ENCODE peak calls at places on chromosomes 1 and 21, in four cellular contexts. U is IMR-90, T is Panc1, L is esophagus squamous epithelium. R is an unnamed sample.

GRCh38 chr1:65330021-65330420 is 20.7 kb downstream of the DNAJC6 start:
- DNase-seq in U (no peak), T (no peak), L (no peak), R (no peak)

GRCh38 chr1:8094481-8095241 is 68.6 kb upstream of the ERRFI1 start:
- DNase-seq in U (peak; percentile 90), T (no peak), L (no peak), R (no peak)

GRCh38 chr1:58779837-58780585 is 3.8 kb downstream of the JUN start:
- DNase-seq in U (peak; percentile 78), T (no peak), L (no peak), R (no peak)

GRCh38 chr1:155971910-155972809 is 6.2 kb downstream of the ARHGEF2 start:
- DNase-seq in U (no peak), T (no peak), L (no peak), R (no peak)

GRCh38 chr1:91608876-91609275 is 108.2 kb downstream of the CDC7 start:
- DNase-seq in U (peak; percentile 96), T (no peak), L (no peak), R (no peak)

GRCh38 chr1:91015358-91015780 is 6.5 kb downstream of the ZNF644 start:
- DNase-seq in U (no peak), T (no peak), L (no peak), R (no peak)

GRCh38 chr1:3632716-3633343 is 8.0 kb downstream of the TPRG1L start:
- DNase-seq in U (no peak), T (no peak), L (no peak), R (no peak)

GRCh38 chr1:214537219-214537618 is 14.2 kb downstream of the PTPN14 start:
- DNase-seq in U (peak; percentile 69), T (no peak), L (no peak), R (no peak)

GRCh38 chr1:159922499-159923202 is 2.7 kb downstream of the TAGLN2 start:
- DNase-seq in U (peak; percentile 41), T (no peak), L (no peak), R (no peak)

GRCh38 chr1:235503333-235504121 is 725 bp downstream of the B3GALNT2 start:
- DNase-seq in U (peak; percentile 41), T (no peak), L (no peak), R (no peak)

GRCh38 chr1:202086579-202087350 is 36.0 kb upstream of the GPR37L1 start:
- DNase-seq in U (no peak), T (no peak), L (no peak), R (no peak)

GRCh38 chr21:38300180-38300579 is 43.4 kb downstream of the KCNJ15 start:
- DNase-seq in U (no peak), T (no peak), L (no peak), R (no peak)

GRCh38 chr1:208137144-208137682 is 107.0 kb downstream of the PLXNA2 start:
- DNase-seq in U (peak; percentile 56), T (no peak), L (no peak), R (no peak)

GRCh38 chr1:208139434-208140086 is 104.6 kb downstream of the PLXNA2 start:
- DNase-seq in U (no peak), T (no peak), L (no peak), R (no peak)

GRCh38 chr1:208134491-208134890 is 109.7 kb downstream of the PLXNA2 start:
- DNase-seq in U (no peak), T (no peak), L (no peak), R (no peak)

GRCh38 chr1:208135354-208135753 is 108.8 kb downstream of the PLXNA2 start:
- DNase-seq in U (peak; percentile 8), T (no peak), L (no peak), R (no peak)

GRCh38 chr1:208136459-208137143 is 107.6 kb downstream of the PLXNA2 start:
- DNase-seq in U (peak; percentile 34), T (no peak), L (no peak), R (no peak)
- H3K4me1 ChIP-seq in U (peaks cover 2% of the 10 kb centered on the region), T (no peaks in the 10 kb centered on the region), L (peaks cover 14% of the 10 kb centered on the region), R (peaks cover 4% of the 10 kb centered on the region)

GRCh38 chr1:92623187-92623778 is 136.6 kb upstream of the GFI1 start:
- DNase-seq in U (peak; percentile 12), T (no peak), L (no peak), R (no peak)
- H3K36me3 ChIP-seq in U (peaks cover 1% of the 10 kb centered on the region), T (no peaks in the 10 kb centered on the region), L (no peaks in the 10 kb centered on the region), R (no peaks in the 10 kb centered on the region)

DNA sequence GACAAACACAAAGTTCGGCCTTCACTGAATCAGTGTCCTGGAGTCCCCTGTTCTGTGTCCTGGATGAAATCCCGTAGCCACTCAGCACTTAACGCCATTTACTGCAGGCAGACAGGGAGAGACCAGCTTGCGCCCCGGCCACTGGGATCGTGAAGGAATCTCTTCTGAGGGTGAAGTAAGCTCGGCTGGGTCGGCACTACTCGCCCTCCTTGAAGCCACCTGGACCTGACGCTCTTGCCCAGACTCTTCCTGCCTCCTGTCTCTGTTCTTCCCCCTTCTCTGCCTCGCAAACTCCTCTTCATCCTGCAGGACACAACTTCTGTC is 99.9 kb upstream of the ZBTB40 start:
- DNase-seq in U (no peak), T (no peak), L (no peak), R (no peak)
- H3K4me3 ChIP-seq in U (no peak overlapping the region), T (no peak overlapping the region), L (no peak overlapping the region), R (no peak overlapping the region)

GRCh38 chr1:208161005-208161404 is 83.2 kb downstream of the PLXNA2 start:
- DNase-seq in U (no peak), T (no peak), L (no peak), R (no peak)

GRCh38 chr1:208158640-208159541 is 85.3 kb downstream of the PLXNA2 start:
- DNase-seq in U (no peak), T (no peak), L (no peak), R (no peak)

GRCh38 chr1:208159542-208160258 is 84.5 kb downstream of the PLXNA2 start:
- DNase-seq in U (peak; percentile 82), T (no peak), L (no peak), R (no peak)

GRCh38 chr1:208161656-208162375 is 82.4 kb downstream of the PLXNA2 start:
- DNase-seq in U (peak; percentile 39), T (no peak), L (no peak), R (no peak)

DNA sequence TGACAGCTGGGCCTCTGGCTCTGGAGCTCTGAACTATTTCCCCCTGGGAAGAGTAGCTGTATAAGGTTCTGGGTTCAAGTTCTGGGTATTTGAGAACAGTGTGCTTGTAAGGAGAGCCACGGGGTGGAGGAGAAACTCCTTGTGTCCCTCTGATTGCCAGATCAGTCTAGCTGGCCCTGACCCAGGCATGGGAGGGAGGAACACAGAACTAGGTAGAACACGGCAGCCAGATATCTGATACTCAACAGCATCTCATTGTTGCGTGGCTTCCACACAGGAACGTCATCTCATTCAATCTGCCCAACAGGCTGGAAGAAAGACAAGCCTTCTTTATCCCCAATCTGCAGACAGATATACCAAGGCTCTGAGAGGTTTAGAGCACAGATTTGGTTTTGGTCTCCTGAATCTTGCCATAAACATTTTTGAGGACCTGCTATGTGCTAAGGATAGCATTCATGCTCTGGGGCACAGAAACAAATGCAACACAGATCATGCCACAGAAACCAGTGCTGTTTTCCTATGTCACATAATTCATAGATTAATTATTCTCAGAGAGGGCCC is 83.8 kb downstream of the PLXNA2 start:
- DNase-seq in U (no peak), T (no peak), L (no peak), R (no peak)
- H3K4me1 ChIP-seq in U (peaks cover 18% of the 10 kb centered on the region), T (no peaks in the 10 kb centered on the region), L (peaks cover 49% of the 10 kb centered on the region), R (peaks cover 8% of the 10 kb centered on the region)

GRCh38 chr21:41438425-41439113 is 12.5 kb downstream of the MX1 start:
- DNase-seq in U (no peak), T (no peak), L (no peak), R (no peak)

GRCh38 chr21:41442496-41443186 is 16.6 kb downstream of the MX1 start:
- DNase-seq in U (peak; percentile 36), T (no peak), L (no peak), R (no peak)

GRCh38 chr21:41443562-41443961 is 17.5 kb downstream of the MX1 start:
- DNase-seq in U (no peak), T (no peak), L (no peak), R (no peak)

GRCh38 chr21:41439245-41439644 is 13.2 kb downstream of the MX1 start:
- DNase-seq in U (peak; percentile 17), T (no peak), L (no peak), R (no peak)

DNA sequence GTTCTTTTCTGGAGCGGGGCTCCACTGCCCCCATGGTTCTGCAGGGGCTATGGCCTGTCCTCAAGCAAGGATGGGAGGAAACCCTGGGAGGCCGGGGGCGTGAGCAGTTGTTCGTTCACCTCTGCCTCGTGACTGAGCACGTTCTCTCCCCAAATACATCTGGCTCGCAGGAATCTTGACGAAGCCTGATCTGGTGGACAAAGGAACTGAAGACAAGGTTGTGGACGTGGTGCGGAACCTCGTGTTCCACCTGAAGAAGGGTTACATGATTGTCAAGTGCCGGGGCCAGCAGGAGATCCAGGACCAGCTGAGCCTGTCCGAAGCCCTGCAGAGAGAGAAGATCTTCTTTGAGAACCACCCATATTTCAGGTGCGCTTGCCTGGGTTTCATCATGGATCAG is 15.5 kb downstream of the MX1 start:
- DNase-seq in U (no peak), T (no peak), L (no peak), R (no peak)
- H3K36me3 ChIP-seq in U (no peaks in the 10 kb centered on the region), T (no peaks in the 10 kb centered on the region), L (peaks cover 11% of the 10 kb centered on the region), R (no peaks in the 10 kb centered on the region)

GRCh38 chr1:121518726-121519041 is 333.9 kb downstream of the SRGAP2C start:
- DNase-seq in U (no peak), T (no peak), L (no peak), R (no peak)
- H3K4me3 ChIP-seq in U (no peak overlapping the region), T (peak overlapping the region; percentile 63), L (no peak overlapping the region), R (peak overlapping the region; percentile 42)

GRCh38 chr1:169648187-169648586 is 18.3 kb upstream of the SELP start:
- DNase-seq in U (no peak), T (no peak), L (no peak), R (no peak)

GRCh38 chr1:169648709-169649108 is 18.8 kb upstream of the SELP start:
- DNase-seq in U (no peak), T (no peak), L (no peak), R (no peak)

GRCh38 chr1:169650551-169650950 is 20.6 kb upstream of the SELP start:
- DNase-seq in U (no peak), T (no peak), L (no peak), R (no peak)

GRCh38 chr1:169653873-169654272 is 23.9 kb upstream of the SELP start:
- DNase-seq in U (no peak), T (no peak), L (no peak), R (no peak)
- H3K4me1 ChIP-seq in U (no peaks in the 10 kb centered on the region), T (no peaks in the 10 kb centered on the region), L (no peaks in the 10 kb centered on the region), R (no peaks in the 10 kb centered on the region)

GRCh38 chr1:92843429-92844352 is 11.9 kb downstream of the RPL5 start:
- DNase-seq in U (no peak), T (no peak), L (no peak), R (no peak)
- H3K36me3 ChIP-seq in U (peaks cover 34% of the 10 kb centered on the region), T (peaks cover 33% of the 10 kb centered on the region), L (peaks cover 8% of the 10 kb centered on the region), R (peaks cover 18% of the 10 kb centered on the region)